ENCODE peak calls at places on chromosomes 4 and X, in ten cellular contexts. C, S, J, D, M, Z, T, G, R and X are unnamed samples.

GRCh38 chr4:165198329-165198728 is 9.0 kb upstream of the KLHL2 start:
- DNase-seq in C (no peak), R (peak), G (no peak), S (no peak), M (no peak), D (peak), J (peak), Z (no peak), T (no peak), X (peak)

GRCh38 chr4:2094545-2094944 is 35.4 kb downstream of the NAT8L start:
- DNase-seq in Z (no peak), T (no peak), S (no peak), D (no peak), J (no peak), M (no peak), G (no peak), C (no peak), R (no peak), X (no peak)

GRCh38 chr4:57051100-57051499 is 59.1 kb downstream of the IGFBP7 start:
- DNase-seq in S (no peak), C (no peak), G (peak), Z (no peak), J (no peak), M (no peak), T (no peak), D (no peak), R (no peak), X (no peak)

GRCh38 chr4:174503079-174503724 is 19.1 kb downstream of the HPGD start:
- DNase-seq in S (no peak), C (no peak), D (peak), T (no peak), R (peak), M (no peak), J (no peak), G (no peak), Z (peak), X (no peak)

GRCh38 chrX:38859602-38860001 is 58.3 kb downstream of the MID1IP1 start:
- DNase-seq in D (peak), Z (no peak), M (no peak), G (peak), J (peak), T (no peak), C (no peak), R (peak), S (no peak), X (peak)

GRCh38 chrX:2697306-2697705 is 6.2 kb downstream of the CD99 start:
- DNase-seq in S (peak), G (peak), C (no peak), D (peak), J (no peak), M (no peak), T (no peak), Z (peak), R (peak), X (no peak)

GRCh38 chr4:153788064-153788418 is 842 bp downstream of the SFRP2 start:
- DNase-seq in R (no peak), T (no peak), C (no peak), S (no peak), J (no peak), D (no peak), Z (no peak), M (no peak), G (no peak), X (no peak)

GRCh38 chr4:80173841-80174240 is 23.5 kb upstream of the PRDM8 start:
- DNase-seq in R (no peak), G (no peak), T (no peak), S (no peak), M (no peak), Z (no peak), D (peak), C (no peak), J (peak), X (peak)

GRCh38 chr4:86089053-86089452 is 270.8 kb downstream of the MAPK10 start:
- DNase-seq in G (no peak), D (no peak), M (no peak), S (no peak), J (no peak), R (no peak), T (no peak), C (no peak), Z (no peak), X (no peak)

GRCh38 chr4:86091201-86091600 is 268.7 kb downstream of the MAPK10 start:
- DNase-seq in R (no peak), C (no peak), D (peak), S (no peak), M (no peak), J (no peak), T (no peak), Z (peak), G (peak), X (no peak)

GRCh38 chr4:86089924-86090323 is 269.9 kb downstream of the MAPK10 start:
- DNase-seq in C (no peak), T (no peak), M (no peak), S (no peak), Z (no peak), G (peak), D (no peak), R (no peak), J (no peak), X (peak)

GRCh38 chr4:86096373-86096772 is 263.5 kb downstream of the MAPK10 start:
- DNase-seq in J (no peak), M (no peak), S (no peak), D (no peak), C (no peak), Z (no peak), T (no peak), G (no peak), R (no peak), X (no peak)

DNA sequence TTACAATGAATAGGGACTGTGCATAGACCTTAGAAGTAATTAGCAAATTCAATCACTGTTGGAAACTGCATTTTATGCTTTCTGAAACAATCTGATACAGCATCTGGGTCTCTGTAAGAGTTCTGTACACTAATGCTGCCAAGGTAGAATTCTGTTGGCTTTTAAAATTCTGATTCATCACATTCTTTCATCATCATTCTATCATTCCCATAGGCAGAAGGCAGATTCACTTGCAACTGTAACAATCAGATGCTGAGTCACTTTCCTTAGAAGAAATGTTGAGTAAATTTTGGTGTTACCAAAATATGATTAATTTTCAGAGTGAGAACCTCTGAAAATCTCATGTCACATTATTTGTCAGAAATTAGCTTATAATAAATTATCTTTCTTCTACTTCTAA is 267.2 kb downstream of the MAPK10 start:
- DNase-seq in G (peak), D (peak), C (no peak), T (peak), M (no peak), S (no peak), Z (peak), J (peak), R (peak), X (peak)
- H3K4me2 ChIP-seq in G (no peak), D (peak), C (no peak), T (peak), M (no peak), S (no peak), Z (peak), J (no peak), R (no peak), X (no peak)

GRCh38 chr4:118910221-118910620 is 21.6 kb downstream of the SYNPO2 start:
- DNase-seq in T (no peak), C (no peak), S (no peak), J (no peak), G (no peak), D (no peak), M (no peak), R (peak), Z (no peak), X (no peak)
- H3K4me2 ChIP-seq in T (no peak), C (no peak), S (no peak), J (no peak), G (no peak), D (no peak), M (no peak), R (no peak), Z (no peak), X (no peak)

GRCh38 chrX:154408659-154409221 is 314 bp downstream of the DNASE1L1 start:
- DNase-seq in M (peak), J (no peak), Z (no peak), R (no peak), C (no peak), T (no peak), S (no peak), G (no peak), D (no peak), X (no peak)
- H3K4me2 ChIP-seq in M (peak), J (peak), Z (peak), R (peak), C (peak), T (peak), S (peak), G (peak), D (peak), X (peak)

GRCh38 chrX:100984818-100985217 is 15.3 kb downstream of the ARL13A start:
- DNase-seq in S (no peak), Z (no peak), R (no peak), C (no peak), J (no peak), M (no peak), D (no peak), T (no peak), G (no peak), X (no peak)

GRCh38 chrX:100979881-100980607 is 10.5 kb downstream of the ARL13A start:
- DNase-seq in S (peak), M (no peak), J (no peak), T (no peak), D (peak), Z (peak), G (peak), R (peak), C (no peak), X (peak)

GRCh38 chrX:100976211-100976610 is 6.7 kb downstream of the ARL13A start:
- DNase-seq in G (no peak), R (no peak), S (peak), C (no peak), M (no peak), J (peak), T (no peak), Z (peak), D (peak), X (no peak)

GRCh38 chrX:100975212-100975611 is 5.7 kb downstream of the ARL13A start:
- DNase-seq in M (no peak), T (no peak), G (no peak), R (no peak), S (no peak), D (peak), Z (no peak), C (no peak), J (peak), X (peak)

DNA sequence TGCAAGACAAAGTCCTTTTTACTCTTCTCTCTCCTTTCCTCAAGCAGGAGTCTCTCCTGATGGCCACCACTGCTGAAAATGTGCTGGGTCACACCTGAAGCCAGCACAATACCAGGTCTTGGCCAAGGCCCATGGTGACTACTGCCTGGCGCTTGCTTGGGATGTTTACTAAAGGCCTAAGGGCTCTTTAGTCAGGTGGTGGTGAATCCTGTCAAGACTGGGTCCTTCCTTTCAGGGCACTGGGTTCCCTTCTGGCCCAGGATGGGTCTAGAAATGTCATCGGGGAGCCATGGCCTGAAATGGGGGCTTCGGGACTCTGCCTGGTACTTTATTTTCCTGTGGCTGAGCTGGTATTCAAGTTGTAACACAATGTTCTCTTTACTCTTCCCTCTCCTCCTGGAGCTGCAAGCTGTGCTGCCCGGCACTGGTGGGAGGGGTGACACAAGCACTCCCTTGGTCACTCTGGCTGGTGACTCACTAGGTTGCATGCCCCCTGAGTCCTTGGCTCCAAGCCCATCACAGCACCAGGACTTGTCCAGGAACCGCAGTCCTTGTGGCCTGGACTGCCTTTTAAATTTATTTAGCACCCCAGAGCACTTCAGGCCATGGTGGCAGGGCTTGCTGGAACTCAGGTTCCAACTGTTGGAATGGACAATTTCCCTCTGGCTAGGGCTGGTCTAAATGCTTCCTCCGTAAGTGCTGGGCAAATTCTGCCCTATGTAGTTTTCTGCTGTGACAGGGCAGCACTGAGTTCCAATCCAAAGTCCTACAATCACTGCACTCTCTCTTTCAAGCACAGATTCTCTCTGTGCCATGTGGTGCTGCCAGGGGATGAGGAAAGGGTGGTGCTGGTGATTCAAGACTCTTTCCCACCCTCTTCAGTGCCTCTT is 11.3 kb downstream of the ARL13A start:
- DNase-seq in C (no peak), T (peak), G (peak), Z (peak), M (no peak), R (peak), J (peak), D (peak), S (peak), X (peak)
- H3K4me2 ChIP-seq in C (no peak), T (peak), G (no peak), Z (peak), M (no peak), R (peak), J (peak), D (no peak), S (peak), X (no peak)

GRCh38 chrX:74179936-74180454 is 124.0 kb upstream of the ZCCHC13 start:
- DNase-seq in Z (no peak), C (no peak), D (no peak), S (no peak), G (no peak), R (no peak), J (no peak), M (no peak), T (no peak), X (no peak)
- H3K4me2 ChIP-seq in Z (peak), C (no peak), D (no peak), S (no peak), G (no peak), R (no peak), J (no peak), M (no peak), T (peak), X (no peak)